ENCODE peak calls at places on chromosomes 4 and X, in six cellular contexts. L, I, E, S, Q and K are unnamed samples.

GRCh38 chrX:154486052-154486395 is 391 bp downstream of the UBL4A start:
- DNase-seq in L (peak), I (no peak), E (peak), S (peak), Q (no peak), K (peak)

GRCh38 chr4:55323375-55323774 is 22.7 kb upstream of the SRD5A3 start:
- DNase-seq in L (no peak), I (no peak), E (no peak), S (peak), Q (no peak), K (no peak)

GRCh38 chr4:24662065-24662464 is 77.7 kb upstream of the DHX15 start:
- DNase-seq in L (peak), I (no peak), E (no peak), S (no peak), Q (no peak), K (no peak)

GRCh38 chr4:76626686-76627465 is 191.8 kb downstream of the SHROOM3 start:
- DNase-seq in L (peak), I (no peak), E (no peak), S (peak), Q (no peak), K (no peak)

GRCh38 chrX:34880656-34881055 is 61.9 kb upstream of the FAM47B start:
- DNase-seq in L (no peak), I (no peak), E (no peak), S (no peak), Q (no peak), K (no peak)

GRCh38 chrX:102979536-102979935 is 42.5 kb downstream of the RAB40AL start:
- DNase-seq in L (no peak), I (no peak), E (no peak), S (no peak), Q (no peak), K (no peak)

GRCh38 chr4:113404167-113404571 is 354.7 kb downstream of the ANK2 start:
- DNase-seq in L (no peak), I (no peak), E (no peak), S (no peak), Q (no peak), K (no peak)

GRCh38 chr4:15325987-15326386 is 101.8 kb upstream of the C1QTNF7 start:
- DNase-seq in L (no peak), I (no peak), E (no peak), S (no peak), Q (no peak), K (no peak)

GRCh38 chrX:96004386-96004785 is 680.3 kb upstream of the DIAPH2 start:
- DNase-seq in L (no peak), I (no peak), E (no peak), S (peak), Q (no peak), K (no peak)

GRCh38 chr4:182937268-182938208 is 20.4 kb upstream of the DCTD start:
- DNase-seq in L (no peak), I (no peak), E (no peak), S (no peak), Q (no peak), K (no peak)

GRCh38 chr4:8293131-8293975 is 23.8 kb downstream of the HTRA3 start:
- DNase-seq in L (no peak), I (no peak), E (peak), S (no peak), Q (no peak), K (peak)

DNA sequence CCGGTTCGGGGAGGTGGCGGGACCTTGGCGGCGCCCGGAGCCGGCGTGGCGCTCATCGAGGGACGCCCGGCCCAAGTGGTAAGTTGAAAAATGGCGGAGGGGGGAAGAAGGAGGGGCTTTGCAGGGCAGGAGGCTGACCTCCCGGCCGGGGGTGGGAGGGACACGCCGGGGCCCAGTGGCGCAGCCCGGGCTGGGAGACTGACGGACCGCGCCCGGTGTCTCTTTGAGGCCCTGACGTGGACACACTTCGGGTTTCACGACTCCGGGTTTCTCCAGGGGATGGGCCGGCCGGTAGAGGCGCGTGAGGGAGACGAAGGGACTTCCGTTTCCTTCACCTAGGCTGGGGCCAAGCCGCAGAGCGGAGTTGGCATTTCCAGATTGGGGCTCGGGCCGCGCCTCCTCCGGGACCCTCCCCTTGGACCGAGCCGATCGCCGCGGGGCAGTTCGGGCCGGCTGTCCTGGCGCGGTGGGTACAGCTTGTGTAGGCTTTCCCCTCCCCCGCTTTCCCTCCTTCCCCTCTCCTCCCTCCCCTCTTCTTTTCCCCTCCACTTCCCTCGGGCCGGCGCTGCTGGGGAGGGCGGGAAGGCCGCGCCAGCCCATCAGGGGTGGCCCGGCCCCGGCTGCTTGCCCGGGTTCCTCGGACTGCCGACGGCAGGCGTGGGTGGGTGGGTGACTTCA is at the start of gene XIAP:
- DNase-seq in L (peak), I (peak), E (peak), S (peak), Q (peak), K (peak)
- TF ChIP-seq POLR2AphosphoS5 in L (peak), I (no peak), E (no peak), S (peak), Q (peak), K (peak)

GRCh38 chrX:64427281-64427680 is 32.0 kb upstream of the MTMR8 start:
- DNase-seq in L (no peak), I (no peak), E (no peak), S (no peak), Q (no peak), K (no peak)
- TF ChIP-seq POLR2AphosphoS5 in L (no peak), I (no peak), E (no peak), S (no peak), Q (no peak), K (no peak)

DNA sequence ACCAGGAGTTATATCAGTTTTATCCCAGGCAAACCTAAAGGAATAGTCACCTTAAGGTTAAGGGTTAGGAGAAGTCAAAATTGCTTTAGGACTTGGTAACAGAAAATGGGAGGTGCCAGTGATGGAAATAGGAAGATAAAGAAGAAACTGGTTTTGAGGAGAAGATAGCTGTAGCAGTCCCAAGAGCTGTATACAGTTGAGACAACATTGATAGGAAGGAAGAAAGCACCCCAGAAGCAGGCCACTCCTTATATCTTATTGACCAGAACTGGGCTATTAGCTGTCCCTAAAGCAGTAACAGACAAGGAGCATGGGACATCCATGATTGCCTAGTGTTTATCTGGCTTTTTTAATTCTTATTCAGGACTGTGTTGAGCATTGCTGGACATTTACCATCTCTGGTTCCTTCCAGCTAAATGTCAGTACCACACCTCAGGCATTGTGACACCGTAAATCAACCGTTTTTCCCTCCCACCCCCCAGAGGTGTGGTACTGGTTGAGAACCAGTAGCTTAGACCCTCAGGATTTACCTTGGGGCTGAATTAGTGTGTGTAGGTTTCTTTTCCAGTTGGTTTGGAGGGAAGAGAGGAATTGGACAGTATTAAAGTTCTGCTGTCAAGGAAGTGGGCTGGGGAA is 2.0 kb upstream of the PGRMC2 start:
- DNase-seq in L (no peak), I (no peak), E (no peak), S (no peak), Q (no peak), K (no peak)
- TF ChIP-seq POLR2AphosphoS5 in L (no peak), I (no peak), E (no peak), S (no peak), Q (no peak), K (no peak)

DNA sequence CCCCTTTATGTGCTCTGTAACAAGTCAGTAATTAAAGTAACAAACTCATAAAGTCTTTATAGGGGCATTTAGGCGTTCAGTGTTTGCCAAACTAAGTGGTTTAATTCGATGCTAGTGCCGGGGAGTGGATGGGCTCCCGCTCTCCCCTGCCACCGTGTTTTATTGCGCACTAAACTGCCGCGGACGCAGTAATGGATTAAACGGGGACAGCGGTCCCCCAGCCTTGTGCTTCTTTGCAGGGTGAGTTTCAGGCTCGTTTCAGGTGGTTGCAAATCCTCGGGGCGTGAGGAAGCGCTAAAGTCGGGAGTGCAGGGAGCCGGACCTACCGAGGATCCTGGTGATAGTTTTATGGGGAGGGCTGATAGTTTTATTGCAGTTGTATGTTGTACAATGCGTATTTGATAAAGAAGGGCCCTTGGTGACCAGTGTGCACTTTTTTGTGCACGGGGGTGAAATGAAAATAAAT is 1.7 kb upstream of the PHOX2B start:
- DNase-seq in L (peak), I (no peak), E (no peak), S (no peak), Q (no peak), K (no peak)
- TF ChIP-seq POLR2AphosphoS5 in L (no peak), I (no peak), E (no peak), S (no peak), Q (no peak), K (no peak)

GRCh38 chr4:12881945-12882589 is 602.1 kb downstream of the RAB28 start:
- DNase-seq in L (no peak), I (no peak), E (no peak), S (no peak), Q (no peak), K (no peak)
- TF ChIP-seq POLR2AphosphoS5 in L (no peak), I (no peak), E (no peak), S (no peak), Q (no peak), K (no peak)

DNA sequence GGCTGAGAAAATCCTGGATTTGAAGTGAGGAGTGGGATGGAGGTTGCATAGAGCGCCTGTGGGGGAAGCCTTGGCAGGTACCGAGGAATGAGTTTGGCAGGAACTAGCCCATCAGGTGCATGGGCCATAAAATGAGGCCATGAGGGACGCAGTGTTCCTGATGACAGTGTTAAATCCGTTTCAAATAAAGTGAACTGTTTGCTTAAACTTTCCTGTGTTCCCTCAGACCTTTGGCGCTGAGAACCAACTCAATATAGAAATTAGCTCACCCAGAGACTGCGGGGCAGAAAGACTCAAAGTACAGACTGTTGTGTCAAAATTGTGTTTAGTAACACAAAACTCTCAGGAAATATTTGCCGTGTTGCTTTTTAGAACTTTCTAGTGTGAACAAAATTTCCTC is 250.0 kb upstream of the NR3C2 start:
- DNase-seq in L (no peak), I (no peak), E (no peak), S (no peak), Q (no peak), K (no peak)
- TF ChIP-seq POLR2AphosphoS5 in L (no peak), I (no peak), E (no peak), S (no peak), Q (no peak), K (no peak)

GRCh38 chr4:1200425-1201035 is 28.1 kb upstream of the SPON2 start:
- DNase-seq in L (no peak), I (peak), E (peak), S (no peak), Q (peak), K (peak)
- TF ChIP-seq POLR2AphosphoS5 in L (no peak), I (no peak), E (no peak), S (no peak), Q (peak), K (peak)

DNA sequence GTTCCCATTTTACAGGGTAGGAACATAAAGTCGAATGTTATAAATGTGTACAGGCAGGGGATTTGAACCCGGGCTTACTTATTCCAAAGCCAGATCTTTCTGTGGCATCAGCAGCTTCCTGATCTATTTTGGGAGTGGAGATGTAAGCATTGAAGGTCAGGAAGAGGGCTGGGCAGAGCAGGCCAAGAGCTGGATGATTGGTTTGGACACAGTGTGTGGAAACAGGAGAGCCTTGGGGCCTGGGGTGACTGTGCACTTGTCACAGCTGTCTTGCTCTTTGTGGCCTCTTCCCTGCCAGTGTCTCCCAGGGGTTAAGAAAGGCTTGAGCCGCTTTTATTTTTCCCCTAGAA is 127.9 kb upstream of the ENPP6 start:
- DNase-seq in L (no peak), I (no peak), E (no peak), S (no peak), Q (no peak), K (peak)
- TF ChIP-seq POLR2AphosphoS5 in L (no peak), I (no peak), E (no peak), S (no peak), Q (no peak), K (peak)

DNA sequence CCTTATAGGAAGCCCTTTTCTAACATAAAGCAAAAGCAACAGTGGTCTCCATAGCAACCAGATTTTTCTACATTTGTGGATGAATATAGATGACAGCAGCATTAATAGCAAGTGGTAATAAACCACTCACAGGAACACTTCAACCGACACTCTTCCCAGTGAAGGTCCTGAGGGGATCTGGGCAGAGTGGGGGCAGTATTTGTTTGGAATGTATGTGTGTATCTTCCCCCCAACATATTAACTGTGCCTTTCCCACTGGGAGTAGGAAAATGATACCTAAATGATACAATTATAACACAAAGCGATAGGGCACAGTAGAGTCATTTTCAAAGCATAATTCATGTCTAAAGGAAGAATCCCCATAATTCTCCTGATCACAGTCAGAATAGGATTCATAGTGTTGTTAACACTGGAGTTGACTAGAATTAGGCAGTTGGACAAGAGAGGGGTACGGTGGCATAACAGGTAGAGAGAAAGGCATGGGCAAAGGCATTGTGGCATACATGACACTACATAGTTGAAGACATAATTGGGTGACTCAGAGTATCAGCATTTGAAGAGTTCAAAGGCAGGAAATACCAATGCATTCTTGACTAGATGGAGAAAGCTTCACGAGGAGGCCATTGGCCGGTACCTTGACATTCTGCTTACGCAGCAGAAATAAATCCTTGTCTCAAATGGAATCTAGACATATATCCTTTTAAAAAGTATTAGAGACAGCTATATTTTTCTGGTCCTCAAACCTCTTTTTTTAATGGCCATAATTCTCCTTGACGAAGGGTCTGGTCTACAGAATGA is 15.2 kb downstream of the CAPN6 start:
- DNase-seq in L (peak), I (no peak), E (no peak), S (no peak), Q (no peak), K (no peak)
- TF ChIP-seq POLR2AphosphoS5 in L (no peak), I (no peak), E (no peak), S (no peak), Q (no peak), K (no peak)